ENCODE peak calls at places on chromosomes 1 and 21, in ten cellular contexts. P, S, A, K, B, L, V, U, C and H are unnamed samples.
A peak's percentile ranks its signal among the peaks of the same experiment; 100 is the strongest.

GRCh38 chr21:35390013-35390776 is 341.1 kb upstream of the RUNX1 start:
- DNase-seq in A (no peak), P (peak; percentile 79), L (peak; percentile 40), C (peak; percentile 43), K (no peak), V (peak; percentile 45), U (no peak), B (no peak), S (no peak), H (peak; percentile 66)

GRCh38 chr21:17679002-17679600 is 66.4 kb upstream of the BTG3 start:
- DNase-seq in K (peak; percentile 63), P (peak; percentile 79), V (peak; percentile 82), U (no peak), A (no peak), L (no peak), B (no peak), S (peak; percentile 56), C (peak; percentile 53), H (peak; percentile 74)

GRCh38 chr1:201348211-201348566 is 29.3 kb downstream of the TNNT2 start:
- DNase-seq in C (peak; percentile 31), L (peak; percentile 60), A (no peak), V (peak; percentile 45), P (peak; percentile 32), K (peak; percentile 53), B (no peak), S (peak; percentile 64), U (peak; percentile 44), H (no peak)

GRCh38 chr21:44713846-44714245 is 2.5 kb upstream of the TSPEAR start:
- DNase-seq in P (no peak), U (no peak), K (no peak), V (no peak), S (no peak), A (no peak), C (no peak), B (no peak), L (no peak), H (no peak)

GRCh38 chr21:44875341-44875740 is 1.9 kb upstream of the PTTG1IP start:
- DNase-seq in B (no peak), V (peak; percentile 80), C (no peak), L (no peak), U (no peak), S (peak; percentile 40), A (no peak), K (peak; percentile 74), P (no peak), H (no peak)

GRCh38 chr1:44609412-44609767 is 64.9 kb downstream of the TMEM53 start:
- DNase-seq in P (no peak), V (peak; percentile 62), L (peak; percentile 58), U (peak; percentile 57), C (peak; percentile 43), A (no peak), B (peak; percentile 23), K (peak; percentile 57), S (peak; percentile 30), H (no peak)

GRCh38 chr1:7002728-7003127 is 217.5 kb downstream of the CAMTA1 start:
- DNase-seq in U (no peak), V (no peak), B (no peak), K (no peak), P (no peak), S (no peak), C (no peak), L (no peak), A (no peak), H (no peak)

GRCh38 chr1:212433577-212434462 is 1.1 kb downstream of the NENF start:
- DNase-seq in U (no peak), L (no peak), A (no peak), B (peak; percentile 20), K (no peak), S (no peak), P (no peak), C (no peak), V (no peak), H (no peak)

GRCh38 chr1:3771108-3772026 is 1.2 kb upstream of the SMIM1 start:
- DNase-seq in L (no peak), A (no peak), K (no peak), B (no peak), P (no peak), V (no peak), C (no peak), U (no peak), S (no peak), H (no peak)

GRCh38 chr1:172673761-172674160 is 14.9 kb downstream of the FASLG start:
- DNase-seq in K (no peak), U (no peak), V (peak; percentile 53), B (no peak), C (no peak), P (no peak), L (no peak), A (no peak), S (no peak), H (no peak)

GRCh38 chr1:64881281-64881680 is 85.1 kb downstream of the JAK1 start:
- DNase-seq in L (no peak), K (no peak), B (no peak), U (no peak), A (no peak), V (peak; percentile 48), C (no peak), P (no peak), S (no peak), H (no peak)

GRCh38 chr1:93661829-93662474 is 19.7 kb downstream of the BCAR3 start:
- DNase-seq in C (no peak), S (peak; percentile 66), U (no peak), B (no peak), K (no peak), L (no peak), V (peak; percentile 93), P (no peak), A (no peak), H (no peak)

GRCh38 chr1:66980745-66981367 is 56.1 kb downstream of the MIER1 start:
- DNase-seq in S (peak; percentile 16), U (no peak), A (no peak), V (peak; percentile 42), C (peak; percentile 23), B (no peak), K (no peak), L (no peak), P (no peak), H (peak; percentile 72)

GRCh38 chr21:16476056-16476850 is 746.5 kb downstream of the USP25 start:
- DNase-seq in C (no peak), V (peak; percentile 11), K (no peak), B (no peak), U (no peak), P (no peak), L (no peak), A (no peak), S (peak; percentile 23), H (peak; percentile 86)

GRCh38 chr1:51776408-51776807 is 102.1 kb downstream of the NRDC start:
- DNase-seq in S (no peak), B (no peak), P (no peak), V (no peak), K (no peak), A (no peak), U (no peak), L (no peak), C (no peak), H (no peak)